ENCODE peak calls at places on chromosomes 2 and 18, in six cellular contexts. C, U, Z, H, T and D are unnamed samples. For H3K4me1, the result is how much of the 10 kb centered on the place peaks cover.

GRCh38 chr2:183244300-183244849 is 120.1 kb downstream of the NUP35 start:
- DNase-seq in C (no peak), U (no peak), Z (peak), H (no peak), T (peak), D (no peak)

GRCh38 chr2:25029183-25029554 is 12.7 kb upstream of the EFR3B start:
- DNase-seq in C (no peak), U (no peak), Z (no peak), H (no peak), T (no peak), D (no peak)

GRCh38 chr2:234373060-234373459 is 123.8 kb downstream of the ARL4C start:
- DNase-seq in C (no peak), U (no peak), Z (no peak), H (no peak), T (no peak), D (no peak)

GRCh38 chr18:50330176-50330575 is 42.7 kb upstream of the CXXC1 start:
- DNase-seq in C (no peak), U (no peak), Z (no peak), H (no peak), T (no peak), D (no peak)

GRCh38 chr2:240572141-240573031 is 4.1 kb downstream of the RNPEPL1 start:
- DNase-seq in C (no peak), U (no peak), Z (no peak), H (no peak), T (peak), D (no peak)

GRCh38 chr18:68667121-68667520 is 47.8 kb downstream of the TMX3 start:
- DNase-seq in C (peak), U (no peak), Z (no peak), H (no peak), T (no peak), D (peak)

GRCh38 chr2:7379799-7380198 is 462.6 kb downstream of the RNF144A start:
- DNase-seq in C (no peak), U (no peak), Z (no peak), H (no peak), T (no peak), D (no peak)

GRCh38 chr18:26771524-26771923 is 94.0 kb downstream of the AQP4 start:
- DNase-seq in C (no peak), U (peak), Z (peak), H (no peak), T (peak), D (peak)

GRCh38 chr18:46007165-46007564 is 40.0 kb upstream of the EPG5 start:
- DNase-seq in C (no peak), U (no peak), Z (no peak), H (no peak), T (no peak), D (no peak)

GRCh38 chr2:173985595-173985994 is 20.4 kb upstream of the SP3 start:
- DNase-seq in C (no peak), U (no peak), Z (no peak), H (no peak), T (no peak), D (no peak)
- H3K4me1 ChIP-seq in C (under half), U (under half), Z (under half), H (under half), T (under half), D (under half)

GRCh38 chr2:75647771-75648170 is 1.2 kb downstream of the MRPL19 start:
- DNase-seq in C (no peak), U (no peak), Z (no peak), H (no peak), T (no peak), D (no peak)
- TF ChIP-seq CTCF in C (no peak), U (no peak), Z (peak), H (no peak), T (no peak), D (no peak)

DNA sequence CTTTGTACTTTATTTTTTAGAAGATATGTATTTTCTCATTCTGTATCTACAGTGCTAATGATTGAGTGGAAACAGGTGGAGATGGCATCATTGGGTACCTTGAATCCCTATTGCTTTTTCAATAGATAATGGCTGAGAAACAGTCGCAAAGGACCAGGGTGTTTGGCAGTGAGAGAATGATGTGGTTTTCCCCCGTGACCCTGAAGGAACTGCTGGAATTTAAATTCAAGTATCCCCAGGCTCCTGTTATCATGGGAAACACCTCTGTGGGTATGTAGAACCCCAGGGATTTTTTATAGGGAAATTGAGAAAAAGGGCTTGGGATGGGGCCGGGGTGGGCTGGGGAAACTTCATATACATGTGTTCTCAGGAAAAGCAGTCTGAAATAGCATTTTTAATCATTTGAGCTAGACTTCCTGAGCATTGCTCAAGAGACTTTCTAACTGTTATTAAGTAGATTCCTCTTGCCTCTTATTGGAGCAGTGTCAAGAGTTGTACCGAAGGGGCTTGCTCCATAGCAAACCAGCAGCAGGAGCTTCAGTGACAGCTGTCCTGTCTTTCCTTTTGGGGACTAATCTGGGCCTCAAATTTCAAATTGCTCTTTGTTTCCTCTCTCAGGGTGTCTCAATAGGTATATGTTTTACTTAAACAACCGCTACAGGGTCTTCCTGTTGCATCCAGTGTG is 18.9 kb downstream of the AOX1 start:
- DNase-seq in C (peak), U (no peak), Z (no peak), H (no peak), T (no peak), D (no peak)
- H3K4me3 ChIP-seq in C (no peak), U (no peak), Z (no peak), H (no peak), T (no peak), D (no peak)

GRCh38 chr2:231049286-231050017 is 7.2 kb upstream of the PSMD1 start:
- DNase-seq in C (no peak), U (no peak), Z (no peak), H (no peak), T (no peak), D (no peak)

GRCh38 chr2:231047922-231048544 is 8.6 kb upstream of the PSMD1 start:
- DNase-seq in C (no peak), U (no peak), Z (no peak), H (no peak), T (no peak), D (no peak)

GRCh38 chr2:231052494-231053451 is 3.9 kb upstream of the PSMD1 start:
- DNase-seq in C (peak), U (peak), Z (peak), H (peak), T (peak), D (peak)

GRCh38 chr2:231051116-231051515 is 5.6 kb upstream of the PSMD1 start:
- DNase-seq in C (no peak), U (no peak), Z (no peak), H (no peak), T (no peak), D (no peak)

DNA sequence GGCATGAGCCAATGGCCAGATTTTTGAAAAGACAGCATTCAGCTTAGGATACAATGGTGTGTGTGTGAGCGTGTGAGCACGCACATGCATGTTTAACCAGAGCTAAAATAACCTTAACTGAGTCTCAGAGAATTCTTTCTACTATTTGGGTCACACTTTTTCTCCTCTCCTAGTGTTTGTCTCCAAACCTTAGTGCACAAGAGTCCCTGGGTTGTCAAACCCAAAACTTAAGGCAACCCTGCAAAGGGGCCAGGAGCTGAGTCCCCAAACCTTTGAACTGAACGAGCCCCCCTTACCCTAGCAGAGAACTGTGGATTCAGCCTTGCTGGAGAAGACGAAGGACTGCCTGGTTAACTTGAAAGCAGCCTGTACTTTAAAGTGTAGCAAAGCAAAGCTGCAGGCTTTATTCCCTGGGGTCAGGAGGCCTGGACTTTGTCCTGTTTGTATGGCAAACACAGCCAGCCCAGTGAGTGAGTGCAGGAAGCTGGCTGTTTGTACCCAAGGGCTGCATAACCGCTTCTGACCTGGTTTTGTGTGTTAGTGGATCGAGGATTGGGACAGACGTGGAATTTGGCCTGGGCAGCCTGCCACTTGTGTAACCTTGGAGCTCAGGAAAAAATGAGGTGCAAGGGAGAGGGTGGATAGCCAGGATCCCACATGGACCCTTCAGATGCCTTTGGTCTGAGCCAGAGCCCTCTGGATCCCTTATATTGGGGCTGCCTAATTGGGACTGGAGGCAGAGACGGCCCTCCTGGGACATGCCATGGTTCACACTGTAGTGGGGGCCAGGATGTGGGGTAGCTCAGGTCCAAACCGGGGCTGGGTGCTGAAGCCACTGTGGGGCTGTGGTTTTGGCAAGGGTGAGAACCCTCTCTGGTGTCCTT is 6.4 kb upstream of the PSMD1 start:
- DNase-seq in C (no peak), U (no peak), Z (no peak), H (no peak), T (peak), D (peak)
- H3K4me1 ChIP-seq in C (under half), U (under half), Z (under half), H (under half), T (under half), D (under half)

GRCh38 chr2:99615247-99615771 is 125.5 kb upstream of the REV1 start:
- DNase-seq in C (no peak), U (no peak), Z (peak), H (no peak), T (no peak), D (no peak)
- TF ChIP-seq CTCF in C (no peak), U (no peak), Z (peak), H (no peak), T (peak), D (no peak)

DNA sequence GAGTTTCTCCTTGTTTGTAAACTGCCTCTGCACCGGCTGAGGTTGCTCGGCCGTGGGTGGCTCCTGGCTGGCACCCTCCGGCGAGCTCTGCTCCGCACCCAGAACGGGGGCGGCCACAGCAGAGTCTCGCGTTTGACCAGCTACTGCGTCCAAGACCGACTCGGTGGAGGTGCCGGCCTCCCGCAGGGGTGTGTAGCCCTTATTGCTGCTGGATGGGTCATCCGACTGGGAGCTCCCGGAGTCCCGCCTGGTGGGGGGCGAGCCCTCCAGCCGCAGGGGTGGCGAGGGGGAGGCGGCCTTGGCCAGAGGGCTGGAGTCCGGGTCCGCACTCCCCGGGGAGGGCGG is 5.1 kb downstream of the TMEM200C start:
- DNase-seq in C (no peak), U (no peak), Z (no peak), H (no peak), T (no peak), D (no peak)
- H3K4me3 ChIP-seq in C (no peak), U (peak), Z (peak), H (peak), T (no peak), D (peak)

DNA sequence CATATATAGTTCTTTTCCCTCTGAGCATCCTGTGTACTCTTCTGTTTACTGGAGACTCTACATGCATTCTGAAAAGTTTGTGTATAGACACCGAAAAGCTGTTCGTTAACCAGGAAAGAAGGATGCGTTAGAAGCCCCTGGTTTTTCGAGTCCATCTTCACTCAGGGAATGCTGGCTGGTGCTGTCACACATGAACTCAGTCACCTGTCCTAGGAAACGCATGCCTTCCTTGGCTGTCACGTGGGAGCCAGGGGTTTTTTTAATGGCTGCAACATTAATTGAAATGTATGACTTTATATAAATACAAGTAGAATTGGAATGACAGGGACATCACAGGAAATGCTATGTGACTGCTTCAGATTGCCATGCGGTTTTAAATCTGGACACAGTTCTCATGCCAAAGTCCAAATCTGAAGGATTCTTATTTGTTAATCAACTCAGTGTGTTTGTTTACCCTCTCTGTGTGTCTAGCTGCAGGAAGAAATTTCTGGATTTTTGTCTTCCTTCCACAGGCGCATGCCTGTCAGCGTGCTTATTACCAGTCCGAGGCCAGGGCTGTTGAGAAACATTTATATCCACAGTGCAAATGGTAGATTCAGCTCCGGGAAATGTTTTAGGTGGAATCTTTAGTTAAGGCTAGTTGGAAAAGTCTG is 2.6 kb downstream of the RAMP1 start:
- DNase-seq in C (no peak), U (no peak), Z (no peak), H (no peak), T (no peak), D (no peak)
- H3K4me1 ChIP-seq in C (under half), U (under half), Z (under half), H (under half), T (under half), D (under half)

GRCh38 chr18:515156-515815 is 14.8 kb upstream of the COLEC12 start:
- DNase-seq in C (no peak), U (no peak), Z (no peak), H (no peak), T (no peak), D (peak)
- TF ChIP-seq CTCF in C (no peak), U (no peak), Z (no peak), H (no peak), T (no peak), D (no peak)

DNA sequence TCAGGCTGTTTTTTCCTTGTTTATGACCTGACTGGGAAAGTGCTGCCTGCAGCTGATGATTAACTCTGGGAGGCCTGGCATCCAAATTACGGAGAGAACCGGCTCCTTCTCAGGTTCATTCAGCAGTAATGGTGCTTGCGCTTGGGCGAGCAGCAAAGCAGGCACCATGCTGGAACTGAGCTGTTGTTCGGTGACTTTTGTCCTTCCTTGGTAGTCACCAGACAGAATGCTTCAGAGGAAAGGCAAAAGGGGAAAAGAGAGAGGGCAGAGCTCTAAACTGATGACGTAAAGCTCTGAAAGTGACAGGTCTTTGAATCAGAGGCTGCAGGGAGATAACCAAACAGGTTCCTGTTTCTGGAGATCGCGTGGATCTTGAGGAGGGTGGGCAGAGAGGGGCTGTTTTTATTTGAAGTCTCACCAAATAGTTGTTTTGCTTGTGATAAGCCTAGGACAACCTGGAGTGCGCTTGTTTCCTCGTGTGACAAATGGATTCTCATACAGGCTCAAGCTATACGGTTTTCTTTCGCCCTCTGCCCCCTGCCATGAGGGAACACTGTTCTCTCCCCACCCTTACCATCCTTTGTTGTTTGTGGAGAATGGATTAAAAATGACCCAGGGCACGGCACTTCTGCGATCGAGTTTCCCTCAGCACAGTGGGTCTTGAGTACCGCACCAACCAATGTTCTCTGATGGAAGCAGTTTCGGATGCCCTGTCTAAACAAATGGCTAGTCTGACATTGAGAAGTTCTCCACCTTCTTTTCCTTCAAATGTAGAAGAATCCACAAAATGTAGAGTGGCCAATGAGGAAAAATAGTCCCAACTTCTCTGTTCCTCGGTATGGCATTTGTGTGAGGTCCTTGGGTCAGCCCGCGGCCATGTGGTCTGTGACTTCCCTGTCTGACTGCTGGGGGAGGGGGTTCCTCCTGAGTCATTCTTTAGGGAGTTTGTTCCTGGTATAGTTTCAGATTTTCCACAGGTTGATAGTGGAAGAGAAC is 1.3 kb downstream of the RASGRP3 start:
- DNase-seq in C (no peak), U (peak), Z (peak), H (peak), T (no peak), D (no peak)
- H3K4me3 ChIP-seq in C (no peak), U (no peak), Z (no peak), H (peak), T (no peak), D (peak)

DNA sequence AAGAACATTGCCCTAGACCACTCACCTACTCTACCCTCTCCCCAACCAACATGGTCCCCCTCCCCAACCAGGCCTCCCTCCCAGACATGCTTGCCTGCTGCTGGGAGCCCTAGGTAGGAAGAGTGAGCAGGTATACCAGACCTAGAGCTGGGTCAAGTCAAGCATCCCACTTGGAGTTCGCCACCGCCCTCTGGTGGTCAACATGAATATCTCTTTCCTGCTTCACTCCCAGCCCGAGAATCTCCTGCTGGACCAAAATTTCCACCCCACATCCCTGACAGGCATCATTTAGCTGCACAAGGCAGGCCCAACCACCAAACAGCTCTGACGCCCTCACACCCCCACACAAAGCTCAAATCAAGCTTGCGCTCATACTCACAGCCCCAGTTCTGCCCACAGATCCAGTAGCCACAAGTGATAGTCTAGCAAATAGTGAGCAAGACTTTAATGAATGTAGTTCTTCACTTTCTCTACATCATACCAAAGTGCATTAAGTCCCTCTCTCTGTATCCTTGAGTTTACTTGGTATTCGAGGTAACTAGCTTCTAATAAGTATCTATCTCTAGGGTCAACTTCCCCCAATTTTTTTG is 116.0 kb downstream of the TNS1 start:
- DNase-seq in C (peak), U (peak), Z (peak), H (peak), T (peak), D (peak)
- H3K4me1 ChIP-seq in C (under half), U (under half), Z (under half), H (under half), T (under half), D (under half)